ENCODE peak calls at places on chromosomes 11 and 22, in ten cellular contexts. J, T, Q, V, N, D, M, S, L and F are unnamed samples. For H3K27me3 and H3K9me3, the result is how much of the 10 kb centered on the place peaks cover.

GRCh38 chr22:44585559-44586121 is 87.6 kb upstream of the RTL6 start:
- DNase-seq in D (no peak), M (no peak), J (no peak), N (no peak), L (no peak), V (no peak), T (no peak), Q (no peak), S (no peak), F (no peak)

GRCh38 chr22:49869855-49870712 is 16.4 kb downstream of the ZBED4 start:
- DNase-seq in J (no peak), S (peak), M (no peak), Q (no peak), D (no peak), V (no peak), T (no peak), L (no peak), N (no peak), F (peak)

GRCh38 chr11:126969865-126970479 is 30.6 kb downstream of the KIRREL3 start:
- DNase-seq in T (no peak), S (no peak), M (peak), J (no peak), D (no peak), N (peak), L (no peak), V (no peak), Q (peak), F (no peak)

GRCh38 chr11:61827573-61828378 is at the start of gene FADS2:
- DNase-seq in V (no peak), J (peak), L (peak), T (no peak), N (peak), M (peak), Q (peak), D (peak), S (peak), F (peak)

GRCh38 chr11:118895093-118896039 is 11.7 kb downstream of the CXCR5 start:
- DNase-seq in N (no peak), Q (no peak), J (peak), L (no peak), D (no peak), S (peak), T (peak), M (no peak), V (no peak), F (peak)

GRCh38 chr22:46031066-46031465 is 54.1 kb upstream of the WNT7B start:
- DNase-seq in N (no peak), T (no peak), M (no peak), Q (no peak), D (no peak), S (no peak), L (no peak), J (peak), V (no peak), F (no peak)

GRCh38 chr11:6926208-6927029 is at the start of gene ZNF215:
- DNase-seq in Q (peak), T (no peak), V (peak), M (peak), N (peak), D (no peak), L (peak), J (peak), S (peak), F (peak)

GRCh38 chr11:9905562-9905961 is 241.7 kb downstream of the SWAP70 start:
- DNase-seq in Q (no peak), D (no peak), S (no peak), T (no peak), J (no peak), M (no peak), L (no peak), N (no peak), V (no peak), F (no peak)

DNA sequence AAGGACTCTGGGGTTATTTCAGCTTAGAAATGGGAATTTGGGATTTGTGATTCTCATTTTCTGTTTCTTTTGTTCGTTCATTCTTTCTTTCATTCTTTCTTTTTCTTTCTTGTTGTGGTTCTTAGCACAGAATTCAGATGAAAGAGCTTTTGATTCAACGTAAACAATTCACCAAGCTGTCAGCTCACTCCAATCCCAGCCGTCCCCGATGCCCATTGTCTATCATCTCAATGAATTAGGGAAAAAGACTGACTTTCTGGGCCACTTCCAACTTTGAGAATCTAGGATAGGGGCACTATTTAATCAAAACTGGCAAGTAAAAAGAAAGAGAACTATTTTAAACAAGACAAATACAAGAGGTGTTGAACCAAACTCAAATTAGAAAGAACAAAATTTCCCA is 25.1 kb upstream of the TMA7B start:
- DNase-seq in M (peak), N (no peak), J (no peak), T (no peak), V (no peak), S (no peak), Q (no peak), D (no peak), L (no peak), F (no peak)
- H3K27me3 ChIP-seq in M (under half), N (under half), J (under half), T (under half), V (half or more), S (under half), Q (under half), D (under half), L (under half), F (under half)

DNA sequence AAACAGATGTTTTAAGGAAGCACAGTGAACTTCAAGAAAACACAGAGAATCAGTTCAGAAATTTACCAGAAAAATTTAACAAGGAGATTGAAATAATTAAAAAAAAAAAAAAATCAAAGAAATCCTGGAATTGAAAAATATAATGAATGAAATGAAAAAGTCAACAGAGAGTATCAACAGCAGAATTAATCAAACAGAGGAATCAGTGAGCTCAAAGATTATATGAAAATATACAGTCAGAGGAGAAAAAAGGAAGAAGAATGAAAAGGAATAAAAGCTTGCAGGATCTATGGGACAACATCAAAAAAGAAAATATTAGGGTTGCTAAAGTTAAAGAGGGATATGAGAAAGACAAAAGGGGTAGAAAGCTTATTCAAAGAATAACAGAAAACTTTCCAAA is 82.3 kb downstream of the XRRA1 start:
- DNase-seq in J (no peak), N (no peak), L (no peak), V (no peak), Q (no peak), T (no peak), S (no peak), M (no peak), D (no peak), F (no peak)
- H3K9me3 ChIP-seq in J (under half), N (under half), L (under half), V (under half), Q (under half), T (under half), S (under half), M (under half), D (under half), F (under half)

GRCh38 chr11:827146-827860 is 416 bp upstream of the CRACR2B start:
- DNase-seq in N (no peak), Q (peak), L (peak), M (peak), V (no peak), D (no peak), T (no peak), S (no peak), J (peak), F (peak)

GRCh38 chr11:828501-829115 is 889 bp downstream of the CRACR2B start:
- DNase-seq in S (no peak), Q (no peak), T (no peak), D (no peak), L (no peak), N (no peak), V (no peak), J (no peak), M (peak), F (no peak)

GRCh38 chr11:829116-829945 is 1.6 kb downstream of the CRACR2B start:
- DNase-seq in J (peak), D (no peak), S (no peak), L (peak), M (peak), N (no peak), T (no peak), Q (peak), V (no peak), F (peak)

GRCh38 chr11:826836-827145 is 928 bp upstream of the CRACR2B start:
- DNase-seq in T (no peak), S (no peak), D (no peak), J (no peak), M (no peak), Q (no peak), V (no peak), N (no peak), L (no peak), F (no peak)

DNA sequence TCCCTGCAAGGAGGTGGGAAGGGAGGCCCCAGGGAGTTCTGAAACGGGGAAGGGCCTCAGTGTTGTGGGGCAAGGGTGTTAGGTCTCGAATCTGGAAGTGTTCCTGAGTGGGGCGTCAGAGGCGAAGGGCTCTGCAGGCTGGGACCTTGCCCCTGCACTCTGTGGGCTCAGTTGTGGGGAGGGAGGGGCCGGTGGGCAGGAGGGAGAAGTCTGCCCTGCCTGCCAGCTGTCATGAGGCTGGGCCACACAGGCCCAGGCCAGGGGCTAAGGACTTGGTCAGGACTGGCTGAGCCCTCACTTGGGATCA is at the start of gene CRACR2B:
- DNase-seq in D (peak), M (no peak), V (no peak), L (peak), J (peak), S (no peak), Q (no peak), T (no peak), N (no peak), F (peak)
- H3K27me3 ChIP-seq in D (under half), M (half or more), V (under half), L (under half), J (under half), S (under half), Q (under half), T (under half), N (under half), F (under half)

DNA sequence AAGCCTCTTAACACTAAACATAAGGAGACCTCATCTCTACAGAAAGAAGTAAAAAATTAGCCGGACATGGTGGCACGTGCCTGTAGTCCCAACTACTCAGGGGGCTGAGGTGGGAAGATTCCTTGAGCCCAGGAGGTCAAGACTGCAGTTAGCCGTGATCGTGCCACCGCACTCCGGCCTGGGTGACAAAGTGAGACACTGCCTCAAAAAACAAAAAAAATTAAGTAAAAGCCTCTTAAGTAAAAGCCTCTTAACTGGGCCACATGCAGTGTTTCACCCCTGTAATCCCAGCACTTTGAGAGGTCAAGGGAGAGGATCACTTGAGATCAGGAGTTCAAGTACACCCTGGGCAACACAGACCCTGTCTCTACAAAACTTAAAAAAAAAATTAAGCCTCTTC is 25.7 kb downstream of the CELF1 start:
- DNase-seq in D (no peak), L (no peak), Q (peak), J (no peak), M (no peak), S (no peak), T (no peak), V (no peak), N (no peak), F (no peak)
- H3K9me3 ChIP-seq in D (under half), L (under half), Q (under half), J (under half), M (under half), S (under half), T (under half), V (under half), N (under half), F (under half)

GRCh38 chr11:117421471-117421870 is 93.8 kb downstream of the CEP164 start:
- DNase-seq in V (no peak), L (no peak), J (no peak), T (no peak), M (no peak), Q (no peak), S (no peak), D (no peak), N (no peak), F (no peak)
- H3K27me3 ChIP-seq in V (under half), L (under half), J (under half), T (under half), M (under half), Q (under half), S (under half), D (under half), N (under half), F (under half)

DNA sequence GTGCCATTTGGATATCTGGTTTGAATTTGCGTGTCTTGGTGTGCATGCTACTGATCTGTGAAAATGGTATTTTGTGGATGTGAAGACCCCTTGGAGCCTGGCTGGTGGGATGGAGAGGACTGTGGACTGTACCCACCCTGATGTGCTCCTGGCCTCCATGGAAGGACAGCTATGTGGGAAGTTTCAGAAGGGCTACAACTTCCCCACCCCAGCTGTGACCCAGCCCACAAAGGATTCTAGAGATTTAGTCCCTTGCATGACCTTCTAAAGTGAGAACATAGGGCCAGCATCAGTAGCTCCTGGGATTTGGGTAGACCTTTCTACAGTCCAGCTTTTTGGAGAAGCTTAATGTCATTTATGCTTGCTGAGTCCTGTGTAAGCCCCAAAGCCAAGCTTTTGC is 173.4 kb downstream of the BCR start:
- DNase-seq in J (no peak), D (no peak), N (no peak), V (no peak), T (no peak), Q (no peak), S (no peak), M (no peak), L (no peak), F (no peak)
- H3K9me3 ChIP-seq in J (under half), D (under half), N (under half), V (under half), T (under half), Q (under half), S (under half), M (under half), L (under half), F (under half)

GRCh38 chr11:69918938-69919650 is 99.9 kb upstream of the FGF3 start:
- DNase-seq in T (peak), L (peak), S (peak), Q (peak), J (peak), V (peak), D (peak), M (peak), N (peak), F (peak)
- H3K27me3 ChIP-seq in T (under half), L (under half), S (under half), Q (under half), J (under half), V (under half), D (under half), M (under half), N (under half), F (under half)

GRCh38 chr11:70500076-70500847 is 101.9 kb downstream of the CTTN start:
- DNase-seq in T (no peak), D (no peak), V (no peak), Q (no peak), N (no peak), J (no peak), M (no peak), S (no peak), L (no peak), F (no peak)
- H3K9me3 ChIP-seq in T (under half), D (under half), V (under half), Q (under half), N (under half), J (under half), M (under half), S (under half), L (under half), F (under half)

DNA sequence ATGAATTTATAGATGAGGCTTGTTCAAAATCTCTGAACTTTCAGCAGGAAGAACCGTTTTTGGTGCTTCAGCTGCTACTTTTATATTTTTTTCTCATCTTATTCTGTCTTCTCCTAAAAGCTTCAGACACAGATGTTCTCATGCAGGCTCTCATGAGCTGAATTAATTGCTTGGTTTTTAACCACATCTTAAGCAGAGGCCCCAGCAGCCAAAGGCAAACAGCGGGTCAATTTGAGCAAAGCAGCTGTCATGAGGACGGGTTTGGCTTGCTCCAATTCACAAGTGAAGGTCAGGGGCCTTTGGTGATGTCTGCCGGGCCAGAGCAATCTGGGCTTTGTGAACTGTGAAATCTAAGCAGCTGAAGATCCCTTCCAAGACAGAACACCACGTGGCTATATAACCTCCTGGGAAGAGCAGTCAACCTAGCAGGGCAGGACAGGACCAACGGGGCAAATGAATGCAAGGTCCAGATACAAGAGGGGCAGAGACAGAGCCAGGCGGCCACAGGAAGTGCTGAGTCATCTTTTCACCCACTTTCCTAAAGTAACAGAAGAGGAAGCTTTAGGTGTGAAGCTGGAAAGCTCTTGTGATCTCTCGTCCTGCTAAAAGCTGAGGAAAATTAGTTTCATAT is 187.3 kb upstream of the B3GAT1 start:
- DNase-seq in Q (peak), N (no peak), T (no peak), S (no peak), V (no peak), J (no peak), M (no peak), L (no peak), D (peak), F (no peak)
- H3K27me3 ChIP-seq in Q (under half), N (under half), T (under half), S (under half), V (under half), J (under half), M (under half), L (under half), D (under half), F (under half)

DNA sequence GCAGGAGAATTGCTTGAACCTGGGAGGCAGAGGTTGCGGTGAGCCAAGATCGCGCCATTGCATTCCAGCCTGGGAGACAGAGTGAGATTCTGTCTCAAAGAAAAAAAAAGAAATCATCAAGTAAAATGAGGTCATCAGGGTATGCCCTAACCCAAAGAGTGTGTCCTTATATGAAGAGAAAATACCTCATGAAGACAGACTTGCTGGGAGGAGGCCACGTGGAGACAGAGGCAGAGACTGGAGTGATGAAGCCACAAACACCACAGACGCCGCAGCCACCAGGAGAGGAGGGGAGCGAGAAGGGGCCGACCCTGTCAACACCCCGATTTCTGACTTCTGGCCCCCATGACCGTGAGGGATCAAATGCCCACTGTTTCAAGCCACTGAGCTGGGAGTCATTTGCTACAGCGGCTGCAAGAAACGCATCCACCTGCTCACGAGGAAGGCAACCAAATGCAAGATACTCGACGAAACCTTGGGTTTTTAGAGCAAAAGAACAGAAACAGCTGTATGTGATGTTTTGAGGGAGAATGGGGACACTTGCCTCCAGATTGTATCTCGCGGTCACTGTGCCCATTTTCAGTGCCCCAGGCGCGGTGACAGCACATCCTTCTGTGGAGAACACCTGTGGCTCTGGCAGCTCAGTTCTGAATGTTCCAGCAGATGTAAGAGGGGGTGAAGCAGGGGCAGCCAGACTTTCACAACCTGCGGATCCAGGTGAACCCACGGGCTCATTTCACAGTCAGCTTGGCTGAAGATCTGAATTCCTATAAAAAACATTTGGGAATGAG is 1317.2 kb downstream of the TBC1D22A start:
- DNase-seq in D (no peak), L (no peak), N (no peak), J (no peak), Q (no peak), T (no peak), V (no peak), S (no peak), M (no peak), F (no peak)
- H3K9me3 ChIP-seq in D (under half), L (under half), N (under half), J (under half), Q (under half), T (under half), V (under half), S (under half), M (under half), F (under half)